ENCODE peak calls at places on chromosome 9, in seven cellular contexts. One of them, this sample, is unnamed.

GRCh38 chr9:95317119-95317892 is at the start of gene FANCC:
- DNase-seq in fibroblast of gingiva: peak; percentile 88
- DNase-seq in mucosa of gallbladder: peak; percentile 94
- DNase-seq in stromal cell of bone marrow: peak; percentile 80
- DNase-seq in endothelial cell: peak; percentile 98
- DNase-seq in ELR: peak; percentile 95
- DNase-seq in NCI-H2081: peak; percentile 92
- DNase-seq in this sample: peak; percentile 33

GRCh38 chr9:93256878-93257807 is 73.2 kb downstream of the WNK2 start:
- DNase-seq in fibroblast of gingiva: no peak
- DNase-seq in mucosa of gallbladder: no peak
- DNase-seq in stromal cell of bone marrow: no peak
- DNase-seq in endothelial cell: no peak
- DNase-seq in ELR: no peak
- DNase-seq in NCI-H2081: no peak
- DNase-seq in this sample: no peak

GRCh38 chr9:107246259-107247254 is 36.5 kb upstream of the RAD23B start:
- DNase-seq in fibroblast of gingiva: no peak
- DNase-seq in mucosa of gallbladder: no peak
- DNase-seq in stromal cell of bone marrow: no peak
- DNase-seq in endothelial cell: peak; percentile 33
- DNase-seq in ELR: peak; percentile 13
- DNase-seq in NCI-H2081: no peak
- DNase-seq in this sample: no peak

GRCh38 chr9:109717342-109717741 is 62.7 kb upstream of the PALM2AKAP2 start:
- DNase-seq in fibroblast of gingiva: no peak
- DNase-seq in mucosa of gallbladder: no peak
- DNase-seq in stromal cell of bone marrow: no peak
- DNase-seq in endothelial cell: no peak
- DNase-seq in ELR: no peak
- DNase-seq in NCI-H2081: no peak
- DNase-seq in this sample: no peak

GRCh38 chr9:109886617-109887016 is 106.6 kb downstream of the PALM2AKAP2 start:
- DNase-seq in fibroblast of gingiva: no peak
- DNase-seq in mucosa of gallbladder: no peak
- DNase-seq in stromal cell of bone marrow: no peak
- DNase-seq in endothelial cell: no peak
- DNase-seq in ELR: peak; percentile 33
- DNase-seq in NCI-H2081: no peak
- DNase-seq in this sample: no peak

GRCh38 chr9:83445703-83446102 is 92.5 kb downstream of the FRMD3 start:
- DNase-seq in fibroblast of gingiva: no peak
- DNase-seq in mucosa of gallbladder: no peak
- DNase-seq in stromal cell of bone marrow: no peak
- DNase-seq in endothelial cell: no peak
- DNase-seq in ELR: no peak
- DNase-seq in NCI-H2081: no peak
- DNase-seq in this sample: no peak

GRCh38 chr9:108057421-108058136 is 568.0 kb upstream of the KLF4 start:
- DNase-seq in fibroblast of gingiva: peak; percentile 96
- DNase-seq in mucosa of gallbladder: peak; percentile 45
- DNase-seq in stromal cell of bone marrow: peak; percentile 95
- DNase-seq in endothelial cell: no peak
- DNase-seq in ELR: peak; percentile 91
- DNase-seq in NCI-H2081: no peak
- DNase-seq in this sample: peak; percentile 95

GRCh38 chr9:131645078-131645776 is 94.6 kb downstream of the RAPGEF1 start:
- DNase-seq in fibroblast of gingiva: no peak
- DNase-seq in mucosa of gallbladder: no peak
- DNase-seq in stromal cell of bone marrow: no peak
- DNase-seq in endothelial cell: no peak
- DNase-seq in ELR: no peak
- DNase-seq in NCI-H2081: no peak
- DNase-seq in this sample: no peak

GRCh38 chr9:80156725-80157124 is 585.0 kb downstream of the TLE4 start:
- DNase-seq in fibroblast of gingiva: no peak
- DNase-seq in mucosa of gallbladder: no peak
- DNase-seq in stromal cell of bone marrow: no peak
- DNase-seq in endothelial cell: no peak
- DNase-seq in ELR: no peak
- DNase-seq in NCI-H2081: no peak
- DNase-seq in this sample: no peak

GRCh38 chr9:116298249-116298648 is 144.7 kb downstream of the PAPPA start:
- DNase-seq in fibroblast of gingiva: no peak
- DNase-seq in mucosa of gallbladder: no peak
- DNase-seq in stromal cell of bone marrow: no peak
- DNase-seq in endothelial cell: no peak
- DNase-seq in ELR: no peak
- DNase-seq in NCI-H2081: no peak
- DNase-seq in this sample: no peak

GRCh38 chr9:123091459-123091858 is 58.0 kb downstream of the GPR21 start:
- DNase-seq in fibroblast of gingiva: no peak
- DNase-seq in mucosa of gallbladder: no peak
- DNase-seq in stromal cell of bone marrow: no peak
- DNase-seq in endothelial cell: no peak
- DNase-seq in ELR: no peak
- DNase-seq in NCI-H2081: no peak
- DNase-seq in this sample: no peak

GRCh38 chr9:14769235-14769580 is 46.7 kb upstream of the CER1 start:
- DNase-seq in fibroblast of gingiva: peak; percentile 30
- DNase-seq in mucosa of gallbladder: no peak
- DNase-seq in stromal cell of bone marrow: no peak
- DNase-seq in endothelial cell: peak; percentile 46
- DNase-seq in ELR: peak; percentile 52
- DNase-seq in NCI-H2081: no peak
- DNase-seq in this sample: no peak

GRCh38 chr9:122346478-122347347 is 24.1 kb upstream of the PTGS1 start:
- DNase-seq in fibroblast of gingiva: no peak
- DNase-seq in mucosa of gallbladder: no peak
- DNase-seq in stromal cell of bone marrow: no peak
- DNase-seq in endothelial cell: peak; percentile 77
- DNase-seq in ELR: peak; percentile 53
- DNase-seq in NCI-H2081: no peak
- DNase-seq in this sample: no peak